ENCODE peak calls at places on chromosome 4, in nine cellular contexts. One of them, this sample, is unnamed. For H3K4me1 and H3K36me3, the result is how much of the 10 kb centered on the place peaks cover.

GRCh38 chr4:148857234-148857972 is 415.2 kb upstream of the NR3C2 start:
- DNase-seq in HepG2: no peak
- DNase-seq in prostate gland: no peak
- DNase-seq in IMR-90: peak
- DNase-seq in PC-3: no peak
- DNase-seq in cardiac muscle cell: no peak
- DNase-seq in suprapubic skin: no peak
- DNase-seq in tibial nerve: no peak
- DNase-seq in transverse colon: no peak
- DNase-seq in this sample: no peak

GRCh38 chr4:174215936-174216699 is 67.3 kb downstream of the FBXO8 start:
- DNase-seq in HepG2: no peak
- DNase-seq in prostate gland: no peak
- DNase-seq in IMR-90: no peak
- DNase-seq in PC-3: no peak
- DNase-seq in cardiac muscle cell: no peak
- DNase-seq in suprapubic skin: no peak
- DNase-seq in tibial nerve: no peak
- DNase-seq in transverse colon: no peak
- DNase-seq in this sample: no peak

GRCh38 chr4:122086338-122086737 is 65.8 kb upstream of the BLTP1 start:
- DNase-seq in HepG2: no peak
- DNase-seq in prostate gland: no peak
- DNase-seq in IMR-90: peak
- DNase-seq in PC-3: no peak
- DNase-seq in cardiac muscle cell: no peak
- DNase-seq in suprapubic skin: no peak
- DNase-seq in tibial nerve: no peak
- DNase-seq in transverse colon: no peak
- DNase-seq in this sample: no peak

GRCh38 chr4:102437111-102437510 is 64.0 kb upstream of the NFKB1 start:
- DNase-seq in HepG2: no peak
- DNase-seq in prostate gland: no peak
- DNase-seq in IMR-90: no peak
- DNase-seq in PC-3: no peak
- DNase-seq in cardiac muscle cell: no peak
- DNase-seq in suprapubic skin: no peak
- DNase-seq in tibial nerve: no peak
- DNase-seq in transverse colon: no peak
- DNase-seq in this sample: no peak

GRCh38 chr4:107299646-107300045 is 263.5 kb upstream of the DKK2 start:
- DNase-seq in HepG2: no peak
- DNase-seq in prostate gland: no peak
- DNase-seq in IMR-90: peak
- DNase-seq in PC-3: no peak
- DNase-seq in cardiac muscle cell: no peak
- DNase-seq in suprapubic skin: no peak
- DNase-seq in tibial nerve: no peak
- DNase-seq in transverse colon: no peak
- DNase-seq in this sample: no peak

GRCh38 chr4:161629694-161630441 is 533.9 kb downstream of the FSTL5 start:
- DNase-seq in HepG2: no peak
- DNase-seq in prostate gland: no peak
- DNase-seq in IMR-90: no peak
- DNase-seq in PC-3: no peak
- DNase-seq in cardiac muscle cell: no peak
- DNase-seq in suprapubic skin: no peak
- DNase-seq in tibial nerve: no peak
- DNase-seq in transverse colon: no peak
- DNase-seq in this sample: no peak

GRCh38 chr4:99821918-99822503 is 5.4 kb downstream of the DAPP1 start:
- DNase-seq in HepG2: no peak
- DNase-seq in prostate gland: no peak
- DNase-seq in IMR-90: no peak
- DNase-seq in PC-3: no peak
- DNase-seq in cardiac muscle cell: no peak
- DNase-seq in suprapubic skin: no peak
- DNase-seq in tibial nerve: no peak
- DNase-seq in transverse colon: no peak
- DNase-seq in this sample: no peak

GRCh38 chr4:159048166-159048886 is 54.6 kb upstream of the RAPGEF2 start:
- DNase-seq in HepG2: peak
- DNase-seq in prostate gland: peak
- DNase-seq in IMR-90: peak
- DNase-seq in PC-3: peak
- DNase-seq in cardiac muscle cell: peak
- DNase-seq in suprapubic skin: peak
- DNase-seq in tibial nerve: peak
- DNase-seq in transverse colon: peak
- DNase-seq in this sample: no peak

GRCh38 chr4:73705056-73705432 is 35.3 kb upstream of the CXCL8 start:
- DNase-seq in HepG2: no peak
- DNase-seq in prostate gland: no peak
- DNase-seq in IMR-90: peak
- DNase-seq in PC-3: peak
- DNase-seq in cardiac muscle cell: no peak
- DNase-seq in suprapubic skin: no peak
- DNase-seq in tibial nerve: no peak
- DNase-seq in transverse colon: no peak
- DNase-seq in this sample: no peak

GRCh38 chr4:180059216-180059881 is 2183.9 kb upstream of the TENM3 start:
- DNase-seq in HepG2: no peak
- DNase-seq in prostate gland: no peak
- DNase-seq in IMR-90: no peak
- DNase-seq in PC-3: no peak
- DNase-seq in cardiac muscle cell: peak
- DNase-seq in suprapubic skin: no peak
- DNase-seq in tibial nerve: no peak
- DNase-seq in transverse colon: peak
- DNase-seq in this sample: no peak

GRCh38 chr4:112173593-112174559 is 28.6 kb downstream of the FAM241A start:
- DNase-seq in HepG2: no peak
- DNase-seq in prostate gland: no peak
- DNase-seq in IMR-90: no peak
- DNase-seq in PC-3: peak
- DNase-seq in cardiac muscle cell: peak
- DNase-seq in suprapubic skin: no peak
- DNase-seq in tibial nerve: no peak
- DNase-seq in transverse colon: peak
- DNase-seq in this sample: no peak

GRCh38 chr4:184648220-184649025 is 824 bp downstream of the CASP3 start:
- DNase-seq in HepG2: peak
- DNase-seq in prostate gland: peak
- DNase-seq in IMR-90: peak
- DNase-seq in PC-3: peak
- DNase-seq in cardiac muscle cell: peak
- DNase-seq in suprapubic skin: peak
- DNase-seq in tibial nerve: peak
- DNase-seq in transverse colon: peak
- DNase-seq in this sample: peak

GRCh38 chr4:102754044-102754443 is 6.7 kb downstream of the MANBA start:
- DNase-seq in HepG2: no peak
- DNase-seq in prostate gland: no peak
- DNase-seq in IMR-90: peak
- DNase-seq in PC-3: peak
- DNase-seq in cardiac muscle cell: no peak
- DNase-seq in suprapubic skin: no peak
- DNase-seq in tibial nerve: no peak
- DNase-seq in transverse colon: no peak
- DNase-seq in this sample: no peak

GRCh38 chr4:158756588-158756987 is 12.2 kb upstream of the FNIP2 start:
- DNase-seq in HepG2: no peak
- DNase-seq in prostate gland: no peak
- DNase-seq in IMR-90: no peak
- DNase-seq in PC-3: no peak
- DNase-seq in cardiac muscle cell: no peak
- DNase-seq in suprapubic skin: no peak
- DNase-seq in tibial nerve: no peak
- DNase-seq in transverse colon: no peak
- DNase-seq in this sample: no peak

GRCh38 chr4:184447664-184448063 is 26.7 kb downstream of the IRF2 start:
- DNase-seq in HepG2: no peak
- DNase-seq in prostate gland: no peak
- DNase-seq in IMR-90: no peak
- DNase-seq in PC-3: no peak
- DNase-seq in cardiac muscle cell: no peak
- DNase-seq in suprapubic skin: no peak
- DNase-seq in tibial nerve: no peak
- DNase-seq in transverse colon: no peak
- DNase-seq in this sample: no peak

GRCh38 chr4:26346203-26346620 is 25.4 kb downstream of the RBPJ start:
- DNase-seq in HepG2: no peak
- DNase-seq in prostate gland: no peak
- DNase-seq in IMR-90: no peak
- DNase-seq in PC-3: no peak
- DNase-seq in cardiac muscle cell: peak
- DNase-seq in suprapubic skin: no peak
- DNase-seq in tibial nerve: no peak
- DNase-seq in transverse colon: no peak
- DNase-seq in this sample: no peak

GRCh38 chr4:89129080-89129640 is 17.8 kb downstream of the TIGD2 start:
- DNase-seq in HepG2: peak
- DNase-seq in prostate gland: no peak
- DNase-seq in IMR-90: peak
- DNase-seq in PC-3: peak
- DNase-seq in cardiac muscle cell: peak
- DNase-seq in suprapubic skin: no peak
- DNase-seq in tibial nerve: no peak
- DNase-seq in transverse colon: no peak
- DNase-seq in this sample: no peak

GRCh38 chr4:152848508-152848907 is 68.8 kb downstream of the ARFIP1 start:
- DNase-seq in HepG2: no peak
- DNase-seq in prostate gland: no peak
- DNase-seq in IMR-90: no peak
- DNase-seq in PC-3: no peak
- DNase-seq in cardiac muscle cell: no peak
- DNase-seq in suprapubic skin: no peak
- DNase-seq in tibial nerve: no peak
- DNase-seq in transverse colon: no peak
- DNase-seq in this sample: no peak

GRCh38 chr4:14404730-14405129 is 597.6 kb upstream of the CPEB2 start:
- DNase-seq in HepG2: no peak
- DNase-seq in prostate gland: no peak
- DNase-seq in IMR-90: no peak
- DNase-seq in PC-3: no peak
- DNase-seq in cardiac muscle cell: peak
- DNase-seq in suprapubic skin: no peak
- DNase-seq in tibial nerve: no peak
- DNase-seq in transverse colon: no peak
- DNase-seq in this sample: no peak

GRCh38 chr4:147768113-147768512 is 36.2 kb downstream of the ARHGAP10 start:
- DNase-seq in HepG2: no peak
- DNase-seq in prostate gland: no peak
- DNase-seq in IMR-90: peak
- DNase-seq in PC-3: peak
- DNase-seq in cardiac muscle cell: peak
- DNase-seq in suprapubic skin: no peak
- DNase-seq in tibial nerve: no peak
- DNase-seq in transverse colon: peak
- DNase-seq in this sample: no peak
- H3K4me1 ChIP-seq in HepG2: under half
- H3K4me1 ChIP-seq in prostate gland: under half
- H3K4me1 ChIP-seq in IMR-90: under half
- H3K4me1 ChIP-seq in PC-3: under half
- H3K4me1 ChIP-seq in cardiac muscle cell: under half
- H3K4me1 ChIP-seq in suprapubic skin: under half
- H3K4me1 ChIP-seq in tibial nerve: under half
- H3K4me1 ChIP-seq in transverse colon: under half
- H3K4me1 ChIP-seq in this sample: under half

GRCh38 chr4:168880087-168880675 is 129.9 kb downstream of the CBR4 start:
- DNase-seq in HepG2: no peak
- DNase-seq in prostate gland: no peak
- DNase-seq in IMR-90: peak
- DNase-seq in PC-3: peak
- DNase-seq in cardiac muscle cell: peak
- DNase-seq in suprapubic skin: no peak
- DNase-seq in tibial nerve: no peak
- DNase-seq in transverse colon: no peak
- DNase-seq in this sample: no peak
- H3K36me3 ChIP-seq in HepG2: under half
- H3K36me3 ChIP-seq in prostate gland: under half
- H3K36me3 ChIP-seq in IMR-90: under half
- H3K36me3 ChIP-seq in PC-3: under half
- H3K36me3 ChIP-seq in cardiac muscle cell: under half
- H3K36me3 ChIP-seq in suprapubic skin: under half
- H3K36me3 ChIP-seq in tibial nerve: under half
- H3K36me3 ChIP-seq in transverse colon: under half
- H3K36me3 ChIP-seq in this sample: under half

DNA sequence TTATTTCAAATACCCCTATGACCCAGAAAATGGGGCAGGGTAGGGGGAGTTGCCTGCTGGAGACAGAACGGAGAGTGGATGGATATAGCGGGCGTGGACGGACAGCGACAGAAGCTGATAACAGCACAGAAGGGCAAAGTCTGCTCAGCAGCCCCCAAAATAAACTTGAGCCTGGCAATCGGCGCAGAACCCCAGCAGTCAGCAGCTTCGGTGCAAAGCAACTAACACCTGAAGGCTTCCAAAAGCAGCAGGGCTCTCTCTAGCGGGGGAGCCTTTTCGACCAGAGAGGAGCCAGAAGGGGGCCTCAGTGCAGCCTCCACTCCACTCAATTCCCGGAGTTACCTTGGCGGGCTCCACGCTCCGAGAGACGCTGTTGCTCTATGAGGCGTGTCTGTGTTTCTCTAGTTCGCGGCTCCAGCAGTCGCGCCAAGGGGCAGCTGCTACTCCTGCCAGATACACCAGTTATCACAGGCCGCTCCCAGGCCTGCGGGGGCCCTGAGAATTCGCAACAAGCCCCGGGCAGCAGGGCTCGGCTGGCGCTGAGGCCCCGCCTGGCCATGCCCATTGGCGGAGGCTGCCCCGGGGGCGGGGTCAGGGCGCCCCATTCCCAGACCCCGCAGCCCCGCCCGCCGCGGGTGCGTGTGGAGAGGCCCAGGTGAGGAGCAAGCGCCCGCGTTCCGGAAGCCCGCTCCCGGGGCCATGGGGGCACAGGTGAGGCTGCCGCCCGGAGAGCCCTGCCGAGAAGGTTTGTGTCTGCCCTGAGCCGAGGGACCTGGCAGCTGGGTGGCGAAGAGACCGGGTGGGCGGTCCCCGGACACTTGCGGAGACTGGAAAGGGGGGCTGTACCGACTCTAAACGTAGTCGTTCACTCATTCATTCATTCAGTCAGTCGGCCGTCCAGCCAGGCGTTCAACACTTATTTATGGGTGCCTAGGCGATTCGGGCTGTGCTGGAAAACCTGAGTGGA is at the start of the genes CNGA1 and NIPAL1:
- DNase-seq in HepG2: peak
- DNase-seq in prostate gland: peak
- DNase-seq in IMR-90: peak
- DNase-seq in PC-3: peak
- DNase-seq in cardiac muscle cell: peak
- DNase-seq in suprapubic skin: peak
- DNase-seq in tibial nerve: peak
- DNase-seq in transverse colon: peak
- DNase-seq in this sample: peak
- TF ChIP-seq CTCF in HepG2: peak
- TF ChIP-seq CTCF in prostate gland: no peak
- TF ChIP-seq CTCF in IMR-90: peak
- TF ChIP-seq CTCF in PC-3: peak
- TF ChIP-seq CTCF in cardiac muscle cell: peak
- TF ChIP-seq CTCF in suprapubic skin: no peak
- TF ChIP-seq CTCF in tibial nerve: peak
- TF ChIP-seq CTCF in transverse colon: no peak
- TF ChIP-seq CTCF in this sample: no peak

GRCh38 chr4:2266821-2267220 is 4.9 kb upstream of the MXD4 start:
- DNase-seq in HepG2: no peak
- DNase-seq in prostate gland: no peak
- DNase-seq in IMR-90: no peak
- DNase-seq in PC-3: no peak
- DNase-seq in cardiac muscle cell: no peak
- DNase-seq in suprapubic skin: no peak
- DNase-seq in tibial nerve: no peak
- DNase-seq in transverse colon: no peak
- DNase-seq in this sample: no peak
- H3K4me1 ChIP-seq in HepG2: under half
- H3K4me1 ChIP-seq in prostate gland: under half
- H3K4me1 ChIP-seq in IMR-90: under half
- H3K4me1 ChIP-seq in PC-3: under half
- H3K4me1 ChIP-seq in cardiac muscle cell: under half
- H3K4me1 ChIP-seq in suprapubic skin: under half
- H3K4me1 ChIP-seq in tibial nerve: under half
- H3K4me1 ChIP-seq in transverse colon: under half
- H3K4me1 ChIP-seq in this sample: under half

This sample was measured in esophagus squamous epithelium.